ENCODE peak calls at places on chromosomes 5 and 9, in ten cellular contexts. Q, Z, H, L, R, F, S, E, M and T are unnamed samples.

GRCh38 chr9:136700309-136700708 is 12.1 kb upstream of the DIPK1B start:
- DNase-seq in S (no peak), E (no peak), Q (no peak), H (no peak), L (no peak), F (no peak), M (no peak), Z (no peak), R (no peak), T (no peak)

GRCh38 chr9:121744687-121745395 is 93.4 kb downstream of the DAB2IP start:
- DNase-seq in H (no peak), M (no peak), R (no peak), E (peak; percentile 65), S (no peak), Z (no peak), F (no peak), Q (no peak), L (no peak), T (no peak)

GRCh38 chr5:132195727-132196126 is 31.9 kb downstream of the P4HA2 start:
- DNase-seq in F (no peak), L (no peak), E (no peak), Z (no peak), R (no peak), Q (no peak), S (no peak), M (no peak), H (no peak), T (no peak)

GRCh38 chr5:14105717-14106435 is 37.3 kb upstream of the TRIO start:
- DNase-seq in S (no peak), F (peak; percentile 70), M (no peak), Z (no peak), L (no peak), E (peak; percentile 94), H (no peak), R (no peak), Q (no peak), T (no peak)

GRCh38 chr9:33320568-33321261 is 30.4 kb downstream of the NFX1 start:
- DNase-seq in Q (no peak), H (no peak), F (peak; percentile 82), S (no peak), M (no peak), Z (no peak), E (peak; percentile 95), R (no peak), L (no peak), T (no peak)

GRCh38 chr5:2094616-2094995 is 211.9 kb upstream of the IRX4 start:
- DNase-seq in L (no peak), S (no peak), M (no peak), H (no peak), Q (no peak), R (no peak), Z (no peak), E (no peak), F (no peak), T (no peak)

GRCh38 chr9:89744730-89745129 is 139.9 kb downstream of the GADD45G start:
- DNase-seq in H (no peak), L (no peak), E (no peak), Z (no peak), M (no peak), S (no peak), F (no peak), R (no peak), Q (no peak), T (no peak)

GRCh38 chr5:179475211-179475840 is 75.0 kb upstream of the RUFY1 start:
- DNase-seq in M (no peak), Q (no peak), E (no peak), H (no peak), S (no peak), R (no peak), F (no peak), L (no peak), Z (no peak), T (no peak)

GRCh38 chr5:111720333-111720890 is 36.6 kb downstream of the NREP start:
- DNase-seq in Q (no peak), F (no peak), E (no peak), Z (no peak), R (no peak), S (no peak), M (no peak), L (no peak), H (no peak), T (no peak)

GRCh38 chr5:180161420-180162303 is 47.3 kb downstream of the RASGEF1C start:
- DNase-seq in L (no peak), R (no peak), F (no peak), H (no peak), S (no peak), Z (no peak), E (no peak), Q (no peak), M (no peak), T (no peak)

GRCh38 chr5:150579462-150580400 is 60.7 kb upstream of the SYNPO start:
- DNase-seq in H (no peak), S (peak; percentile 54), R (no peak), E (peak; percentile 47), L (no peak), M (no peak), Q (no peak), Z (peak; percentile 2), F (no peak), T (no peak)

GRCh38 chr9:10230512-10230911 is 382.3 kb downstream of the PTPRD start:
- DNase-seq in Z (no peak), R (no peak), Q (no peak), S (no peak), L (peak; percentile 3), H (peak; percentile 29), M (no peak), F (no peak), E (no peak), T (no peak)

GRCh38 chr9:10226996-10227395 is 385.8 kb downstream of the PTPRD start:
- DNase-seq in R (no peak), Q (no peak), E (no peak), H (no peak), S (no peak), M (no peak), L (no peak), F (no peak), Z (no peak), T (no peak)

GRCh38 chr9:10228082-10228481 is 384.7 kb downstream of the PTPRD start:
- DNase-seq in M (no peak), H (no peak), L (no peak), S (no peak), F (no peak), E (no peak), Q (no peak), Z (no peak), R (no peak), T (no peak)

GRCh38 chr9:10238087-10238486 is 374.7 kb downstream of the PTPRD start:
- DNase-seq in F (no peak), Q (no peak), H (no peak), L (no peak), R (no peak), E (no peak), S (no peak), Z (no peak), M (no peak), T (no peak)

GRCh38 chr9:10232352-10232930 is 380.4 kb downstream of the PTPRD start:
- DNase-seq in Z (no peak), E (peak; percentile 0), M (no peak), R (no peak), F (no peak), S (no peak), H (no peak), Q (no peak), L (no peak), T (no peak)
- TF ChIP-seq CTCF in Z (no peak), E (peak; percentile 31), M (no peak), R (no peak), F (no peak), S (no peak), H (peak; percentile 21), Q (peak; percentile 23), L (no peak), T (peak; percentile 42)

DNA sequence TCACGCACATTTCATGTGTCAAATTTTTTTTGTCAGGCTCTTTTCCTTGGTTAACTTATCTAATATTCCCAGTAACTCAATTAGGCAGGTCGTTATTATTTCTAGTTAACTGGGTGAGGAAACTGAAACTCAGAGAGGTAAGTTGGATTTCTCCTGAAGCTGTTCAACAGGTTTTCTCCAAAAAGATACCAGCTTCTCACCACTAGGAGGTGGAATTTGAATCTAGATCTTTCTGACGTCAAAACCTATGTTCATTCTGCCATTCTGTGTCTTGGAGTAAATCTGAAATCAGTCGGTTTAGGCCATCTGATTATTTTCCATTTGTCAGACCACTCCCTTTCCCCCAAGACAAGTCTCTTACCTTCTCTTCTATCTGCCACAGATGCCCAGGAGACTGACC is 572.9 kb downstream of the ACTL7B start:
- DNase-seq in E (no peak), L (peak; percentile 16), R (no peak), H (no peak), Q (no peak), Z (no peak), S (no peak), M (peak; percentile 15), F (no peak), T (no peak)
- TF ChIP-seq CTCF in E (no peak), L (peak; percentile 31), R (peak; percentile 30), H (no peak), Q (no peak), Z (no peak), S (peak; percentile 30), M (peak; percentile 50), F (no peak), T (peak; percentile 53)

DNA sequence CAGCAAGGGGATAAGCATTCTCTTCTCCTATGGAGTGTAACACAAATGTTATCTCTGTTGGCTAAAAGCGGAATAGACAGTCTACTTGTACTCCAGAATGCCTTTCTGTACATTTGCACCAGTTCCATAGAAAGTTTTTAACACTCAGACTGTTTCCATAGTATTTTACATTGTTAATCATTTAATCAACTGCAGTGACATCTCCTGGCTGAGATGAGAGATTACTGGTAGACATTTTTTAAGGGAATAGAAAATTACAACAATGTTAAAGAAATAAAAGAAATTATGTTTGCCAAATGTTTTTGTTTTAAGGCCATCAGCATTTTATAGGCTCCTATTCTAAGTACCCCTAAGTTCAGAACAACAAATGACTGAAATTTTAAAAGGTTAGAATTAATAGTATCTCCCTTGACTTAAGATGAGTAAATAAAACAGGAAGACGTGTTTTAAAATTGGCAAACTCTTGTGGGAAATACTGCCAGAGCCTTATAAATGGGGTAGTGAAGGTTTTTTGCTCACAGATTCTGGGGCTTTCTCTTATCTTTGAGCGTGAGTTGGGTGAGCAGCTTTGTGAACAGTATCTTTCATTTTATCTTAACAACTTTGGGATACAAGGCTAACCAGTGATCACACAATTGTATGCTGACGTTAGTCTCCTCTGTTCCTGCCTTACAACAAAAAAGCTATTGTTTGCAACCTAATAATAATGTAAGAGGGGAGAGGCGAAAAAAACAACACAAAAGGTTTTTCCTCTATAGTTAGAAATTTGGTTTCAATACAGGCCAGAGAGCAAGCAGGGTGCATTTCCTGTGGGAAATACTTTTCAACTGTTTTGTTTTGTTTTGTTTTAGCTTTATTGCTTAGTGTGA is 294.4 kb downstream of the FBXL7 start:
- DNase-seq in E (peak; percentile 12), F (no peak), H (peak; percentile 64), R (no peak), Z (no peak), M (no peak), S (no peak), L (no peak), Q (no peak), T (no peak)
- TF ChIP-seq CTCF in E (peak; percentile 26), F (peak; percentile 18), H (peak; percentile 45), R (peak; percentile 20), Z (no peak), M (no peak), S (peak; percentile 30), L (no peak), Q (peak; percentile 53), T (peak; percentile 47)

DNA sequence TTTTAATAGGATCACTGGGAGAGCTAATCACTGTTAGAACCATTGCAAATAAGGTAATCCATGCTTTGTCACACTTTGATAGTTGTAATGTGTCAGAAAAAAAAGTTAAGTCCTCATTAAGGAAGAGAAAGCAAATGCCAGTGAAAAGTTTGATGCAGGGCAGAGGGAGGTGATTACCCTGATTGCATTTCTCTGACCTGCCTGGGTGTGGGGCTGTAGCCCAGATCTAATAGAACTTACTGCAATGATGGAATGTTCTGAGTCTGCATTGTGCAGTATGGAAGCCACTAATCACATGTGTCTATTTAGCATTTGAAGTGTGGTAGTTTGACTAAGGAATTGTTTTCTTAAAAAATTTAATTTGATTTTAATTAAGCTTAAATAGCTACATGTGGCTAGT is 202.7 kb downstream of the ATP10B start:
- DNase-seq in H (peak; percentile 26), E (no peak), M (no peak), R (no peak), F (no peak), S (no peak), L (peak; percentile 21), Z (no peak), Q (no peak), T (no peak)
- TF ChIP-seq CTCF in H (peak; percentile 49), E (no peak), M (no peak), R (peak; percentile 33), F (no peak), S (peak; percentile 39), L (peak; percentile 39), Z (no peak), Q (no peak), T (peak; percentile 66)